ENCODE peak calls at places on chromosomes 5 and 9, in ten cellular contexts. One of them, this sample, is unnamed.

GRCh38 chr5:40474250-40474649 is 205.5 kb upstream of the PTGER4 start:
- DNase-seq in activated gamma-delta T cell: no peak
- DNase-seq in substantia nigra: no peak
- DNase-seq in cardiac muscle cell: no peak
- DNase-seq in esophagus muscularis mucosa: no peak
- DNase-seq in psoas muscle: no peak
- DNase-seq in A549: no peak
- DNase-seq in Right ventricle myocardium superior: no peak
- DNase-seq in stimulated activated naive CD8-positive, alpha-beta T cell treated with anti-CD3 and anti-CD28 coated beads, Interleukin-15, Interleukin-2, amounts not matched to agents 100 U/mL and 50 U/mL, for 24 hours: no peak
- DNase-seq in RWPE1: no peak
- DNase-seq in this sample: no peak

GRCh38 chr5:168291961-168292782 is 727 bp downstream of the WWC1 start:
- DNase-seq in psoas muscle: no peak
- DNase-seq in substantia nigra: no peak
- DNase-seq in RWPE1: peak
- DNase-seq in A549: no peak
- DNase-seq in esophagus muscularis mucosa: no peak
- DNase-seq in stimulated activated naive CD8-positive, alpha-beta T cell treated with anti-CD3 and anti-CD28 coated beads, Interleukin-15, Interleukin-2, amounts not matched to agents 100 U/mL and 50 U/mL, for 24 hours: no peak
- DNase-seq in activated gamma-delta T cell: no peak
- DNase-seq in Right ventricle myocardium superior: no peak
- DNase-seq in cardiac muscle cell: no peak
- DNase-seq in this sample: no peak

GRCh38 chr5:1762878-1763547 is 36.6 kb downstream of the MRPL36 start:
- DNase-seq in A549: no peak
- DNase-seq in esophagus muscularis mucosa: no peak
- DNase-seq in stimulated activated naive CD8-positive, alpha-beta T cell treated with anti-CD3 and anti-CD28 coated beads, Interleukin-15, Interleukin-2, amounts not matched to agents 100 U/mL and 50 U/mL, for 24 hours: no peak
- DNase-seq in RWPE1: no peak
- DNase-seq in substantia nigra: no peak
- DNase-seq in psoas muscle: no peak
- DNase-seq in cardiac muscle cell: no peak
- DNase-seq in activated gamma-delta T cell: no peak
- DNase-seq in Right ventricle myocardium superior: peak
- DNase-seq in this sample: no peak

GRCh38 chr5:39624268-39624886 is 199.6 kb upstream of the DAB2 start:
- DNase-seq in cardiac muscle cell: no peak
- DNase-seq in esophagus muscularis mucosa: no peak
- DNase-seq in Right ventricle myocardium superior: no peak
- DNase-seq in substantia nigra: no peak
- DNase-seq in activated gamma-delta T cell: no peak
- DNase-seq in RWPE1: peak
- DNase-seq in psoas muscle: no peak
- DNase-seq in A549: peak
- DNase-seq in stimulated activated naive CD8-positive, alpha-beta T cell treated with anti-CD3 and anti-CD28 coated beads, Interleukin-15, Interleukin-2, amounts not matched to agents 100 U/mL and 50 U/mL, for 24 hours: no peak
- DNase-seq in this sample: no peak

GRCh38 chr5:42672925-42673324 is 83.7 kb upstream of the CCDC152 start:
- DNase-seq in esophagus muscularis mucosa: no peak
- DNase-seq in psoas muscle: no peak
- DNase-seq in A549: no peak
- DNase-seq in stimulated activated naive CD8-positive, alpha-beta T cell treated with anti-CD3 and anti-CD28 coated beads, Interleukin-15, Interleukin-2, amounts not matched to agents 100 U/mL and 50 U/mL, for 24 hours: no peak
- DNase-seq in substantia nigra: no peak
- DNase-seq in activated gamma-delta T cell: no peak
- DNase-seq in cardiac muscle cell: no peak
- DNase-seq in Right ventricle myocardium superior: no peak
- DNase-seq in RWPE1: no peak
- DNase-seq in this sample: no peak

GRCh38 chr9:33076031-33076359 is 479 bp downstream of the SMU1 start:
- DNase-seq in stimulated activated naive CD8-positive, alpha-beta T cell treated with anti-CD3 and anti-CD28 coated beads, Interleukin-15, Interleukin-2, amounts not matched to agents 100 U/mL and 50 U/mL, for 24 hours: no peak
- DNase-seq in esophagus muscularis mucosa: no peak
- DNase-seq in substantia nigra: no peak
- DNase-seq in activated gamma-delta T cell: no peak
- DNase-seq in psoas muscle: no peak
- DNase-seq in Right ventricle myocardium superior: no peak
- DNase-seq in cardiac muscle cell: no peak
- DNase-seq in A549: no peak
- DNase-seq in RWPE1: peak
- DNase-seq in this sample: no peak

GRCh38 chr5:162221884-162222283 is 154.3 kb downstream of the GABRG2 start:
- DNase-seq in A549: no peak
- DNase-seq in cardiac muscle cell: no peak
- DNase-seq in substantia nigra: no peak
- DNase-seq in psoas muscle: no peak
- DNase-seq in esophagus muscularis mucosa: no peak
- DNase-seq in RWPE1: no peak
- DNase-seq in Right ventricle myocardium superior: no peak
- DNase-seq in stimulated activated naive CD8-positive, alpha-beta T cell treated with anti-CD3 and anti-CD28 coated beads, Interleukin-15, Interleukin-2, amounts not matched to agents 100 U/mL and 50 U/mL, for 24 hours: no peak
- DNase-seq in activated gamma-delta T cell: no peak
- DNase-seq in this sample: no peak

GRCh38 chr5:149356391-149356790 is 1.5 kb upstream of the PCYOX1L start:
- DNase-seq in RWPE1: no peak
- DNase-seq in substantia nigra: no peak
- DNase-seq in cardiac muscle cell: no peak
- DNase-seq in stimulated activated naive CD8-positive, alpha-beta T cell treated with anti-CD3 and anti-CD28 coated beads, Interleukin-15, Interleukin-2, amounts not matched to agents 100 U/mL and 50 U/mL, for 24 hours: no peak
- DNase-seq in esophagus muscularis mucosa: no peak
- DNase-seq in psoas muscle: no peak
- DNase-seq in Right ventricle myocardium superior: no peak
- DNase-seq in A549: no peak
- DNase-seq in activated gamma-delta T cell: no peak
- DNase-seq in this sample: no peak